ENCODE peak calls at places on chromosomes 7 and 10, in five cellular contexts. One of them, this sample, is unnamed.

GRCh38 chr7:25949672-25950487 is 202.1 kb upstream of the NFE2L3 start:
- DNase-seq in substantia nigra: no peak
- DNase-seq in activated CD4-positive, alpha-beta T cell treated with anti-CD3 and anti-CD28 coated beads, Interleukin-2, amount 50 U/mL, for 24 hours: no peak
- DNase-seq in Caki2: no peak
- DNase-seq in NCI-H1092 treated with DMSO at 0.1 percent for 48 hours: no peak
- DNase-seq in this sample: no peak

GRCh38 chr10:68871731-68872342 is 29.3 kb upstream of the DDX50 start:
- DNase-seq in activated CD4-positive, alpha-beta T cell treated with anti-CD3 and anti-CD28 coated beads, Interleukin-2, amount 50 U/mL, for 24 hours: no peak
- DNase-seq in NCI-H1092 treated with DMSO at 0.1 percent for 48 hours: peak; percentile 97
- DNase-seq in substantia nigra: no peak
- DNase-seq in Caki2: peak; percentile 64
- DNase-seq in this sample: no peak

GRCh38 chr10:95178266-95178665 is 15.8 kb upstream of the ACSM6 start:
- DNase-seq in Caki2: no peak
- DNase-seq in substantia nigra: no peak
- DNase-seq in NCI-H1092 treated with DMSO at 0.1 percent for 48 hours: no peak
- DNase-seq in activated CD4-positive, alpha-beta T cell treated with anti-CD3 and anti-CD28 coated beads, Interleukin-2, amount 50 U/mL, for 24 hours: no peak
- DNase-seq in this sample: no peak

GRCh38 chr10:76829724-76830123 is 807.9 kb downstream of the KCNMA1 start:
- DNase-seq in substantia nigra: no peak
- DNase-seq in activated CD4-positive, alpha-beta T cell treated with anti-CD3 and anti-CD28 coated beads, Interleukin-2, amount 50 U/mL, for 24 hours: no peak
- DNase-seq in NCI-H1092 treated with DMSO at 0.1 percent for 48 hours: no peak
- DNase-seq in Caki2: no peak
- DNase-seq in this sample: no peak

GRCh38 chr10:80664071-80664680 is 126.5 kb downstream of the SH2D4B start:
- DNase-seq in NCI-H1092 treated with DMSO at 0.1 percent for 48 hours: peak; percentile 22
- DNase-seq in substantia nigra: peak; percentile 20
- DNase-seq in activated CD4-positive, alpha-beta T cell treated with anti-CD3 and anti-CD28 coated beads, Interleukin-2, amount 50 U/mL, for 24 hours: no peak
- DNase-seq in Caki2: peak; percentile 44
- DNase-seq in this sample: peak; percentile 77

GRCh38 chr10:22854935-22855421 is 72.9 kb upstream of the ARMC3 start:
- DNase-seq in activated CD4-positive, alpha-beta T cell treated with anti-CD3 and anti-CD28 coated beads, Interleukin-2, amount 50 U/mL, for 24 hours: no peak
- DNase-seq in Caki2: no peak
- DNase-seq in NCI-H1092 treated with DMSO at 0.1 percent for 48 hours: no peak
- DNase-seq in substantia nigra: no peak
- DNase-seq in this sample: no peak

GRCh38 chr7:130418306-130418705 is 22.5 kb downstream of the CEP41 start:
- DNase-seq in NCI-H1092 treated with DMSO at 0.1 percent for 48 hours: no peak
- DNase-seq in substantia nigra: no peak
- DNase-seq in activated CD4-positive, alpha-beta T cell treated with anti-CD3 and anti-CD28 coated beads, Interleukin-2, amount 50 U/mL, for 24 hours: no peak
- DNase-seq in Caki2: no peak
- DNase-seq in this sample: no peak

GRCh38 chr10:96606216-96606615 is 19.4 kb upstream of the TM9SF3 start:
- DNase-seq in substantia nigra: no peak
- DNase-seq in Caki2: no peak
- DNase-seq in activated CD4-positive, alpha-beta T cell treated with anti-CD3 and anti-CD28 coated beads, Interleukin-2, amount 50 U/mL, for 24 hours: no peak
- DNase-seq in NCI-H1092 treated with DMSO at 0.1 percent for 48 hours: no peak
- DNase-seq in this sample: no peak

GRCh38 chr10:126252884-126253612 is 135.2 kb downstream of the ADAM12 start:
- DNase-seq in substantia nigra: no peak
- DNase-seq in activated CD4-positive, alpha-beta T cell treated with anti-CD3 and anti-CD28 coated beads, Interleukin-2, amount 50 U/mL, for 24 hours: no peak
- DNase-seq in NCI-H1092 treated with DMSO at 0.1 percent for 48 hours: no peak
- DNase-seq in Caki2: peak; percentile 80
- DNase-seq in this sample: no peak

GRCh38 chr10:87684001-87684628 is 24.4 kb downstream of the PAPSS2 start:
- DNase-seq in Caki2: no peak
- DNase-seq in substantia nigra: no peak
- DNase-seq in NCI-H1092 treated with DMSO at 0.1 percent for 48 hours: no peak
- DNase-seq in activated CD4-positive, alpha-beta T cell treated with anti-CD3 and anti-CD28 coated beads, Interleukin-2, amount 50 U/mL, for 24 hours: no peak
- DNase-seq in this sample: no peak

GRCh38 chr10:7377614-7378248 is 33.1 kb downstream of the SFMBT2 start:
- DNase-seq in activated CD4-positive, alpha-beta T cell treated with anti-CD3 and anti-CD28 coated beads, Interleukin-2, amount 50 U/mL, for 24 hours: no peak
- DNase-seq in Caki2: no peak
- DNase-seq in substantia nigra: no peak
- DNase-seq in NCI-H1092 treated with DMSO at 0.1 percent for 48 hours: no peak
- DNase-seq in this sample: no peak

GRCh38 chr10:84185526-84186175 is 8.7 kb upstream of the CDHR1 start:
- DNase-seq in substantia nigra: no peak
- DNase-seq in Caki2: no peak
- DNase-seq in NCI-H1092 treated with DMSO at 0.1 percent for 48 hours: no peak
- DNase-seq in activated CD4-positive, alpha-beta T cell treated with anti-CD3 and anti-CD28 coated beads, Interleukin-2, amount 50 U/mL, for 24 hours: no peak
- DNase-seq in this sample: no peak

GRCh38 chr7:70925411-70926115 is 206.4 kb upstream of the GALNT17 start:
- DNase-seq in substantia nigra: no peak
- DNase-seq in activated CD4-positive, alpha-beta T cell treated with anti-CD3 and anti-CD28 coated beads, Interleukin-2, amount 50 U/mL, for 24 hours: no peak
- DNase-seq in Caki2: no peak
- DNase-seq in NCI-H1092 treated with DMSO at 0.1 percent for 48 hours: no peak
- DNase-seq in this sample: no peak

GRCh38 chr10:97497572-97498075 is 598 bp downstream of the MMS19 start:
- DNase-seq in Caki2: peak; percentile 70
- DNase-seq in activated CD4-positive, alpha-beta T cell treated with anti-CD3 and anti-CD28 coated beads, Interleukin-2, amount 50 U/mL, for 24 hours: peak; percentile 51
- DNase-seq in substantia nigra: peak; percentile 35
- DNase-seq in NCI-H1092 treated with DMSO at 0.1 percent for 48 hours: peak; percentile 32
- DNase-seq in this sample: peak; percentile 87

GRCh38 chr7:51340936-51341335 is 24.3 kb upstream of the COBL start:
- DNase-seq in activated CD4-positive, alpha-beta T cell treated with anti-CD3 and anti-CD28 coated beads, Interleukin-2, amount 50 U/mL, for 24 hours: no peak
- DNase-seq in substantia nigra: no peak
- DNase-seq in NCI-H1092 treated with DMSO at 0.1 percent for 48 hours: no peak
- DNase-seq in Caki2: no peak
- DNase-seq in this sample: no peak

GRCh38 chr10:110311357-110311949 is 6.7 kb upstream of the SMNDC1 start:
- DNase-seq in NCI-H1092 treated with DMSO at 0.1 percent for 48 hours: peak; percentile 37
- DNase-seq in activated CD4-positive, alpha-beta T cell treated with anti-CD3 and anti-CD28 coated beads, Interleukin-2, amount 50 U/mL, for 24 hours: no peak
- DNase-seq in substantia nigra: no peak
- DNase-seq in Caki2: peak; percentile 59
- DNase-seq in this sample: peak; percentile 83

GRCh38 chr10:91010952-91011351 is 90.1 kb upstream of the ANKRD1 start:
- DNase-seq in NCI-H1092 treated with DMSO at 0.1 percent for 48 hours: no peak
- DNase-seq in Caki2: no peak
- DNase-seq in activated CD4-positive, alpha-beta T cell treated with anti-CD3 and anti-CD28 coated beads, Interleukin-2, amount 50 U/mL, for 24 hours: no peak
- DNase-seq in substantia nigra: no peak
- DNase-seq in this sample: no peak

GRCh38 chr7:151439855-151440798 is at the start of gene CRYGN:
- DNase-seq in substantia nigra: no peak
- DNase-seq in activated CD4-positive, alpha-beta T cell treated with anti-CD3 and anti-CD28 coated beads, Interleukin-2, amount 50 U/mL, for 24 hours: no peak
- DNase-seq in Caki2: no peak
- DNase-seq in NCI-H1092 treated with DMSO at 0.1 percent for 48 hours: peak; percentile 6
- DNase-seq in this sample: no peak

This sample was measured in Karpas-422.